ENCODE peak calls at places on chromosomes 1 and 21, in four cellular contexts. One of them, this sample, is unnamed.
A peak's percentile ranks its signal among the peaks of the same experiment; 100 is the strongest.

GRCh38 chr1:47594627-47595026 is 156.8 kb downstream of the FOXD2 start:
- DNase-seq in body of pancreas: no peak
- DNase-seq in CD8-positive, alpha-beta memory T cell: no peak
- DNase-seq in foreskin keratinocyte: no peak
- DNase-seq in this sample: no peak

GRCh38 chr1:245363821-245364220 is 209.0 kb downstream of the KIF26B start:
- DNase-seq in body of pancreas: no peak
- DNase-seq in CD8-positive, alpha-beta memory T cell: no peak
- DNase-seq in foreskin keratinocyte: no peak
- DNase-seq in this sample: no peak

GRCh38 chr1:47887959-47888629 is 109.1 kb downstream of the TRABD2B start:
- DNase-seq in body of pancreas: no peak
- DNase-seq in CD8-positive, alpha-beta memory T cell: no peak
- DNase-seq in foreskin keratinocyte: no peak
- DNase-seq in this sample: no peak

GRCh38 chr1:159996653-159997052 is 35.1 kb downstream of the PIGM start:
- DNase-seq in body of pancreas: no peak
- DNase-seq in CD8-positive, alpha-beta memory T cell: no peak
- DNase-seq in foreskin keratinocyte: peak; percentile 88
- DNase-seq in this sample: no peak

GRCh38 chr1:36750706-36751105 is 268.0 kb upstream of the CSF3R start:
- DNase-seq in body of pancreas: no peak
- DNase-seq in CD8-positive, alpha-beta memory T cell: no peak
- DNase-seq in foreskin keratinocyte: no peak
- DNase-seq in this sample: no peak

GRCh38 chr1:180911640-180912161 is 996 bp upstream of the KIAA1614 start:
- DNase-seq in body of pancreas: no peak
- DNase-seq in CD8-positive, alpha-beta memory T cell: no peak
- DNase-seq in foreskin keratinocyte: peak; percentile 21
- DNase-seq in this sample: no peak

GRCh38 chr1:58964880-58965279 is 181.0 kb upstream of the JUN start:
- DNase-seq in body of pancreas: peak; percentile 81
- DNase-seq in CD8-positive, alpha-beta memory T cell: no peak
- DNase-seq in foreskin keratinocyte: peak; percentile 17
- DNase-seq in this sample: peak; percentile 16

GRCh38 chr1:231286603-231287002 is 45.6 kb downstream of the GNPAT start:
- DNase-seq in body of pancreas: no peak
- DNase-seq in CD8-positive, alpha-beta memory T cell: no peak
- DNase-seq in foreskin keratinocyte: no peak
- DNase-seq in this sample: no peak

GRCh38 chr1:37497832-37498231 is 16.7 kb downstream of the MEAF6 start:
- DNase-seq in body of pancreas: peak; percentile 87
- DNase-seq in CD8-positive, alpha-beta memory T cell: no peak
- DNase-seq in foreskin keratinocyte: no peak
- DNase-seq in this sample: no peak

GRCh38 chr1:232615401-232615800 is 14.5 kb downstream of the SIPA1L2 start:
- DNase-seq in body of pancreas: no peak
- DNase-seq in CD8-positive, alpha-beta memory T cell: no peak
- DNase-seq in foreskin keratinocyte: no peak
- DNase-seq in this sample: no peak

GRCh38 chr21:42388740-42389448 is 7.0 kb downstream of the TMPRSS3 start:
- DNase-seq in body of pancreas: peak; percentile 77
- DNase-seq in CD8-positive, alpha-beta memory T cell: no peak
- DNase-seq in foreskin keratinocyte: no peak
- DNase-seq in this sample: no peak

GRCh38 chr1:112698366-112699310 is 8.3 kb downstream of the RHOC start:
- DNase-seq in body of pancreas: peak; percentile 66
- DNase-seq in CD8-positive, alpha-beta memory T cell: peak; percentile 47
- DNase-seq in foreskin keratinocyte: peak; percentile 35
- DNase-seq in this sample: no peak

GRCh38 chr1:26417111-26417510 is 6.5 kb downstream of the LIN28A start:
- DNase-seq in body of pancreas: peak; percentile 78
- DNase-seq in CD8-positive, alpha-beta memory T cell: peak; percentile 88
- DNase-seq in foreskin keratinocyte: peak; percentile 75
- DNase-seq in this sample: peak; percentile 57

GRCh38 chr1:41108696-41109284 is 87.3 kb upstream of the SLFNL1 start:
- DNase-seq in body of pancreas: peak; percentile 22
- DNase-seq in CD8-positive, alpha-beta memory T cell: no peak
- DNase-seq in foreskin keratinocyte: peak; percentile 14
- DNase-seq in this sample: no peak

GRCh38 chr21:26769613-26770188 is 75.5 kb downstream of the ADAMTS1 start:
- DNase-seq in body of pancreas: peak; percentile 8
- DNase-seq in CD8-positive, alpha-beta memory T cell: no peak
- DNase-seq in foreskin keratinocyte: no peak
- DNase-seq in this sample: no peak

GRCh38 chr1:2468041-2468472 is 8.0 kb upstream of the PLCH2 start:
- DNase-seq in body of pancreas: no peak
- DNase-seq in CD8-positive, alpha-beta memory T cell: peak; percentile 64
- DNase-seq in foreskin keratinocyte: no peak
- DNase-seq in this sample: no peak

GRCh38 chr1:69263982-69264381 is 303.7 kb upstream of the LRRC7 start:
- DNase-seq in body of pancreas: peak; percentile 28
- DNase-seq in CD8-positive, alpha-beta memory T cell: no peak
- DNase-seq in foreskin keratinocyte: peak; percentile 7
- DNase-seq in this sample: no peak

GRCh38 chr21:42218836-42219605 is at the start of gene ABCG1:
- DNase-seq in body of pancreas: peak; percentile 40
- DNase-seq in CD8-positive, alpha-beta memory T cell: peak; percentile 63
- DNase-seq in foreskin keratinocyte: peak; percentile 15
- DNase-seq in this sample: peak; percentile 54

GRCh38 chr1:95431216-95431615 is 197.2 kb downstream of the RWDD3 start:
- DNase-seq in body of pancreas: no peak
- DNase-seq in CD8-positive, alpha-beta memory T cell: no peak
- DNase-seq in foreskin keratinocyte: peak; percentile 1
- DNase-seq in this sample: no peak

GRCh38 chr1:172971241-172971640 is 79.5 kb downstream of the TNFSF18 start:
- DNase-seq in body of pancreas: no peak
- DNase-seq in CD8-positive, alpha-beta memory T cell: no peak
- DNase-seq in foreskin keratinocyte: peak; percentile 99
- DNase-seq in this sample: no peak

GRCh38 chr1:8740034-8740449 is 77.4 kb downstream of the RERE start:
- DNase-seq in body of pancreas: no peak
- DNase-seq in CD8-positive, alpha-beta memory T cell: no peak
- DNase-seq in foreskin keratinocyte: peak; percentile 91
- DNase-seq in this sample: no peak

GRCh38 chr1:7387053-7387861 is 383.8 kb upstream of the VAMP3 start:
- DNase-seq in body of pancreas: no peak
- DNase-seq in CD8-positive, alpha-beta memory T cell: no peak
- DNase-seq in foreskin keratinocyte: peak; percentile 46
- DNase-seq in this sample: peak; percentile 2

GRCh38 chr1:19260211-19261138 is 8.9 kb downstream of the MRTO4 start:
- DNase-seq in body of pancreas: peak; percentile 29
- DNase-seq in CD8-positive, alpha-beta memory T cell: no peak
- DNase-seq in foreskin keratinocyte: peak; percentile 11
- DNase-seq in this sample: no peak

GRCh38 chr1:91569411-91570104 is 68.9 kb downstream of the CDC7 start:
- DNase-seq in body of pancreas: peak; percentile 43
- DNase-seq in CD8-positive, alpha-beta memory T cell: no peak
- DNase-seq in foreskin keratinocyte: peak; percentile 93
- DNase-seq in this sample: peak; percentile 86

GRCh38 chr1:22878626-22879025 is 94.0 kb downstream of the LACTBL1 start:
- DNase-seq in body of pancreas: no peak
- DNase-seq in CD8-positive, alpha-beta memory T cell: no peak
- DNase-seq in foreskin keratinocyte: peak; percentile 31
- DNase-seq in this sample: no peak

GRCh38 chr1:155255243-155256100 is at the start of gene ENTREP3:
- DNase-seq in body of pancreas: peak; percentile 86
- DNase-seq in CD8-positive, alpha-beta memory T cell: peak; percentile 79
- DNase-seq in foreskin keratinocyte: peak; percentile 62
- DNase-seq in this sample: peak; percentile 89

GRCh38 chr1:111730282-111730681 is 8.9 kb downstream of the INKA2 start:
- DNase-seq in body of pancreas: no peak
- DNase-seq in CD8-positive, alpha-beta memory T cell: no peak
- DNase-seq in foreskin keratinocyte: no peak
- DNase-seq in this sample: no peak

GRCh38 chr1:41515131-41515678 is 30.7 kb upstream of the EDN2 start:
- DNase-seq in body of pancreas: no peak
- DNase-seq in CD8-positive, alpha-beta memory T cell: no peak
- DNase-seq in foreskin keratinocyte: peak; percentile 76
- DNase-seq in this sample: no peak

GRCh38 chr1:20152599-20152930 is 13.4 kb downstream of the PLA2G2F start:
- DNase-seq in body of pancreas: no peak
- DNase-seq in CD8-positive, alpha-beta memory T cell: no peak
- DNase-seq in foreskin keratinocyte: no peak
- DNase-seq in this sample: no peak

GRCh38 chr21:35088235-35088865 is 39.2 kb upstream of the RUNX1 start:
- DNase-seq in body of pancreas: no peak
- DNase-seq in CD8-positive, alpha-beta memory T cell: no peak
- DNase-seq in foreskin keratinocyte: no peak
- DNase-seq in this sample: no peak

GRCh38 chr1:240244968-240245628 is 153.4 kb downstream of the FMN2 start:
- DNase-seq in body of pancreas: no peak
- DNase-seq in CD8-positive, alpha-beta memory T cell: no peak
- DNase-seq in foreskin keratinocyte: no peak
- DNase-seq in this sample: no peak

GRCh38 chr21:27298465-27298864 is 331.6 kb upstream of the ADAMTS5 start:
- DNase-seq in body of pancreas: no peak
- DNase-seq in CD8-positive, alpha-beta memory T cell: no peak
- DNase-seq in foreskin keratinocyte: no peak
- DNase-seq in this sample: no peak

GRCh38 chr1:2610036-2610720 is 22.6 kb downstream of the MMEL1 start:
- DNase-seq in body of pancreas: no peak
- DNase-seq in CD8-positive, alpha-beta memory T cell: no peak
- DNase-seq in foreskin keratinocyte: no peak
- DNase-seq in this sample: no peak

GRCh38 chr1:39159224-39160036 is 45.1 kb upstream of the MACF1 start:
- DNase-seq in body of pancreas: peak; percentile 68
- DNase-seq in CD8-positive, alpha-beta memory T cell: no peak
- DNase-seq in foreskin keratinocyte: peak; percentile 79
- DNase-seq in this sample: no peak

GRCh38 chr1:27705545-27705944 is 20.2 kb upstream of the FAM76A start:
- DNase-seq in body of pancreas: no peak
- DNase-seq in CD8-positive, alpha-beta memory T cell: no peak
- DNase-seq in foreskin keratinocyte: no peak
- DNase-seq in this sample: no peak

GRCh38 chr1:55064861-55065263 is 25.5 kb downstream of the PCSK9 start:
- DNase-seq in body of pancreas: no peak
- DNase-seq in CD8-positive, alpha-beta memory T cell: no peak
- DNase-seq in foreskin keratinocyte: no peak
- DNase-seq in this sample: peak; percentile 71

GRCh38 chr1:178784131-178784536 is 59.1 kb downstream of the RALGPS2 start:
- DNase-seq in body of pancreas: no peak
- DNase-seq in CD8-positive, alpha-beta memory T cell: no peak
- DNase-seq in foreskin keratinocyte: no peak
- DNase-seq in this sample: no peak

GRCh38 chr1:40044065-40044575 is 3.6 kb downstream of the CAP1 start:
- DNase-seq in body of pancreas: no peak
- DNase-seq in CD8-positive, alpha-beta memory T cell: no peak
- DNase-seq in foreskin keratinocyte: no peak
- DNase-seq in this sample: no peak

DNA sequence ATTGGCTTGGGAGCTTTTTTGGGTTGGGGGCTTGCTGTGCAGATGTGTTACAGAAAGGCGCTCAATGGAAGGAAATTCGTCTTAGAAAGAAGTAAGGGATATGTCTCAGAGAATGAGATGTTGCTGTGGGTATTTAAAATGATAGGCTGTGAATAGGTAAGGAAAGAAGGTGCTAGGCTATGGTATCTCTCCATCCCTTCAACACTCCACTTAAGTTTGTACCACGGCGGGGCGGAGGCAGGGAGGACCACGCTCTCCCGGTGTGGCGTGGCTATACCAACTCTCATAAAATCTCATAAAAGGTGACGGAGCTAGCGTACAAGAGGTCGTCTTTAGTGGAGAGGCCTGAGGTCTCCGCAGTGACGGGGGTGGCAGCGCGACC is 305 bp upstream of the RPS6KC1 start:
- DNase-seq in body of pancreas: no peak
- DNase-seq in CD8-positive, alpha-beta memory T cell: no peak
- DNase-seq in foreskin keratinocyte: no peak
- DNase-seq in this sample: no peak
- H3K27ac ChIP-seq in body of pancreas: peak overlapping the region; percentile 86
- H3K27ac ChIP-seq in CD8-positive, alpha-beta memory T cell: peak overlapping the region; percentile 72
- H3K27ac ChIP-seq in foreskin keratinocyte: peak overlapping the region; percentile 77
- H3K27ac ChIP-seq in this sample: peak overlapping the region; percentile 86

GRCh38 chr1:151618470-151618869 is 6.6 kb downstream of the SNX27 start:
- DNase-seq in body of pancreas: no peak
- DNase-seq in CD8-positive, alpha-beta memory T cell: no peak
- DNase-seq in foreskin keratinocyte: no peak
- DNase-seq in this sample: no peak
- H3K27ac ChIP-seq in body of pancreas: no peak overlapping the region
- H3K27ac ChIP-seq in CD8-positive, alpha-beta memory T cell: no peak overlapping the region
- H3K27ac ChIP-seq in foreskin keratinocyte: no peak overlapping the region
- H3K27ac ChIP-seq in this sample: no peak overlapping the region

GRCh38 chr21:17781524-17781923 is 37.6 kb downstream of the C21orf91 start:
- DNase-seq in body of pancreas: no peak
- DNase-seq in CD8-positive, alpha-beta memory T cell: no peak
- DNase-seq in foreskin keratinocyte: no peak
- DNase-seq in this sample: no peak
- H3K27ac ChIP-seq in body of pancreas: no peak overlapping the region
- H3K27ac ChIP-seq in CD8-positive, alpha-beta memory T cell: no peak overlapping the region
- H3K27ac ChIP-seq in foreskin keratinocyte: no peak overlapping the region
- H3K27ac ChIP-seq in this sample: no peak overlapping the region

GRCh38 chr1:44330935-44331334 is 24.1 kb downstream of the ERI3 start:
- DNase-seq in body of pancreas: no peak
- DNase-seq in CD8-positive, alpha-beta memory T cell: no peak
- DNase-seq in foreskin keratinocyte: no peak
- DNase-seq in this sample: no peak

GRCh38 chr1:44328767-44329416 is 26.2 kb downstream of the ERI3 start:
- DNase-seq in body of pancreas: no peak
- DNase-seq in CD8-positive, alpha-beta memory T cell: no peak
- DNase-seq in foreskin keratinocyte: no peak
- DNase-seq in this sample: no peak

GRCh38 chr1:44326066-44326701 is 28.9 kb downstream of the ERI3 start:
- DNase-seq in body of pancreas: no peak
- DNase-seq in CD8-positive, alpha-beta memory T cell: no peak
- DNase-seq in foreskin keratinocyte: no peak
- DNase-seq in this sample: no peak

GRCh38 chr1:44326821-44327465 is 28.1 kb downstream of the ERI3 start:
- DNase-seq in body of pancreas: no peak
- DNase-seq in CD8-positive, alpha-beta memory T cell: no peak
- DNase-seq in foreskin keratinocyte: peak; percentile 62
- DNase-seq in this sample: no peak

DNA sequence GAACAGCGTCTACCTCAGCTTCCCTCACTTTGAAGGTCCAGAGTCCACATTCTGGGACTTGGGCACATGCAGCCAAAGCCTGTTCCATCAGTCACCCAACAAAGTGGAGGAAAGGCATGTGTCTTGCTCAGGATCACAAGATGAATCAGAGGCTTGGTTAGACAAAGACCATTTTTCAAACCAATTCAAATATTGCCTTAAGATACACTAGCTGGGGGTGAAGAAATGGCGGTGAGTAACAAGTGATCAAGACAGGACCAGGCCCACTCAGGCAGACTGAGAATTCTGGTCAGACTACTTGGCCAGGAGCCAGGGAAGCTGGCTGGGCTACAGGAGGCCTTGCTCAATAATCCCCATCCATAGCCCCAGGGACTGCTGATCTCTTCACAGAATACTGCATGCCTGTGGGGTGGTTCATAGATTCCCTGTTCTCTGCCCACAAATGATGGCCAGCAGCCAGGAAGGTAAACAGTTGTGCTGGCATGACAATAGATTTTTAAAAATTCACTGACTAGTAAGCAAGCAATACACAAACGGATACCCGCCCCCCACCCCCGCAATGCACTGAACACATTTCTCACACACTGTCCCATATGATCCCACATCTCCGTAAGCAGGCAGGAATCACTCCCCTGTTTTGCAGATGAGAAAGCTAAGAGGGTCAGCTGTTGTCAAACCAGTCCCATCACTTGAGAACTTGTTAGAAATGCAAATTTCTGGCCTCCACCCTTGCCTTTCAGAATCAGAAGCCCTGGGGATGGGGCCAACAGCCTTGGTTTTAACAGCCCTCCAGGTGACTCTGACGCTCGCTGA is 27.2 kb downstream of the ERI3 start:
- DNase-seq in body of pancreas: peak; percentile 86
- DNase-seq in CD8-positive, alpha-beta memory T cell: no peak
- DNase-seq in foreskin keratinocyte: peak; percentile 100
- DNase-seq in this sample: peak; percentile 76
- H3K27ac ChIP-seq in body of pancreas: peak overlapping the region; percentile 46
- H3K27ac ChIP-seq in CD8-positive, alpha-beta memory T cell: no peak overlapping the region
- H3K27ac ChIP-seq in foreskin keratinocyte: peak overlapping the region; percentile 55
- H3K27ac ChIP-seq in this sample: no peak overlapping the region